ENCODE peak calls at places on chromosomes 5 and 9, in five cellular contexts. C, F, L, D and X are unnamed samples.

GRCh38 chr5:138975098-138975847 is 100.1 kb upstream of the LRRTM2 start:
- DNase-seq in F (no peak), L (no peak), D (no peak), C (peak), X (peak)

GRCh38 chr9:137989999-137990715 is 112.6 kb downstream of the CACNA1B start:
- DNase-seq in D (no peak), F (no peak), L (peak), C (no peak), X (no peak)

GRCh38 chr5:36457511-36458260 is 148.7 kb upstream of the SLC1A3 start:
- DNase-seq in F (no peak), D (no peak), C (no peak), L (no peak), X (no peak)

GRCh38 chr9:116549061-116549664 is 137.9 kb upstream of the TRIM32 start:
- DNase-seq in F (no peak), L (no peak), C (peak), D (no peak), X (peak)

GRCh38 chr9:128828267-128828666 is 1.3 kb downstream of the SPOUT1 start:
- DNase-seq in L (no peak), F (no peak), D (no peak), C (no peak), X (no peak)

GRCh38 chr9:91312717-91313325 is 48.9 kb downstream of the AUH start:
- DNase-seq in D (no peak), F (no peak), L (no peak), C (no peak), X (no peak)

GRCh38 chr5:89901983-89902382 is 507.6 kb downstream of the CETN3 start:
- DNase-seq in F (no peak), D (no peak), C (no peak), L (no peak), X (no peak)

GRCh38 chr5:59367791-59368394 is 525.6 kb downstream of the PDE4D start:
- DNase-seq in F (peak), L (peak), D (peak), C (peak), X (peak)

GRCh38 chr5:6649186-6649585 is 15.9 kb downstream of the SRD5A1 start:
- DNase-seq in F (no peak), C (no peak), D (no peak), L (no peak), X (no peak)

GRCh38 chr9:99690573-99690972 is 131.1 kb upstream of the NR4A3 start:
- DNase-seq in D (no peak), C (no peak), L (no peak), F (peak), X (no peak)

GRCh38 chr9:16794871-16795639 is 75.4 kb downstream of the BNC2 start:
- DNase-seq in C (peak), L (no peak), D (no peak), F (no peak), X (peak)

GRCh38 chr5:33423018-33423630 is 17.6 kb upstream of the TARS1 start:
- DNase-seq in D (no peak), F (peak), L (no peak), C (peak), X (peak)

GRCh38 chr9:115746496-115746895 is 407.1 kb upstream of the PAPPA start:
- DNase-seq in C (no peak), D (no peak), F (no peak), L (no peak), X (no peak)